ENCODE peak calls at places on chromosomes 1 and 21, in four cellular contexts. One of them, this sample, is unnamed.

GRCh38 chr1:162229534-162229933 is 147.1 kb downstream of the SPATA46 start:
- DNase-seq in activated naive CD4-positive, alpha-beta T cell: no peak
- DNase-seq in fibroblast of lung: no peak
- DNase-seq in cardiac fibroblast: no peak
- DNase-seq in this sample: no peak

GRCh38 chr1:154567386-154568164 is at the start of gene CHRNB2:
- DNase-seq in fibroblast of lung: peak; percentile 33
- DNase-seq in cardiac fibroblast: peak; percentile 31
- DNase-seq in activated naive CD4-positive, alpha-beta T cell: peak; percentile 37
- DNase-seq in this sample: peak; percentile 55

GRCh38 chr1:64246294-64246917 is 43.0 kb downstream of the UBE2U start:
- DNase-seq in activated naive CD4-positive, alpha-beta T cell: no peak
- DNase-seq in cardiac fibroblast: peak; percentile 67
- DNase-seq in fibroblast of lung: peak; percentile 34
- DNase-seq in this sample: peak; percentile 13

GRCh38 chr1:27536004-27536757 is 46.2 kb upstream of the WASF2 start:
- DNase-seq in activated naive CD4-positive, alpha-beta T cell: no peak
- DNase-seq in fibroblast of lung: no peak
- DNase-seq in cardiac fibroblast: no peak
- DNase-seq in this sample: no peak

GRCh38 chr1:205500240-205501218 is 3.9 kb upstream of the CDK18 start:
- DNase-seq in activated naive CD4-positive, alpha-beta T cell: no peak
- DNase-seq in cardiac fibroblast: peak; percentile 56
- DNase-seq in fibroblast of lung: peak; percentile 52
- DNase-seq in this sample: no peak

GRCh38 chr1:19662313-19662712 is 2.4 kb upstream of the HTR6 start:
- DNase-seq in fibroblast of lung: no peak
- DNase-seq in activated naive CD4-positive, alpha-beta T cell: no peak
- DNase-seq in cardiac fibroblast: no peak
- DNase-seq in this sample: no peak

GRCh38 chr1:66505671-66506392 is 28.1 kb upstream of the SGIP1 start:
- DNase-seq in cardiac fibroblast: peak; percentile 85
- DNase-seq in fibroblast of lung: peak; percentile 91
- DNase-seq in activated naive CD4-positive, alpha-beta T cell: no peak
- DNase-seq in this sample: no peak

GRCh38 chr1:102098536-102098935 is 101.8 kb upstream of the OLFM3 start:
- DNase-seq in activated naive CD4-positive, alpha-beta T cell: no peak
- DNase-seq in cardiac fibroblast: no peak
- DNase-seq in fibroblast of lung: no peak
- DNase-seq in this sample: no peak

GRCh38 chr1:183841950-183842816 is 37.3 kb downstream of the RGL1 start:
- DNase-seq in cardiac fibroblast: peak; percentile 99
- DNase-seq in fibroblast of lung: peak; percentile 98
- DNase-seq in activated naive CD4-positive, alpha-beta T cell: no peak
- DNase-seq in this sample: no peak

GRCh38 chr1:192379536-192379935 is 62.7 kb downstream of the RGS21 start:
- DNase-seq in cardiac fibroblast: no peak
- DNase-seq in activated naive CD4-positive, alpha-beta T cell: no peak
- DNase-seq in fibroblast of lung: no peak
- DNase-seq in this sample: no peak

GRCh38 chr1:2212167-2212541 is 16.0 kb upstream of the SKI start:
- DNase-seq in activated naive CD4-positive, alpha-beta T cell: no peak
- DNase-seq in cardiac fibroblast: no peak
- DNase-seq in fibroblast of lung: no peak
- DNase-seq in this sample: no peak

GRCh38 chr1:23908453-23909341 is 4.5 kb downstream of the CNR2 start:
- DNase-seq in fibroblast of lung: no peak
- DNase-seq in activated naive CD4-positive, alpha-beta T cell: no peak
- DNase-seq in cardiac fibroblast: no peak
- DNase-seq in this sample: no peak

GRCh38 chr1:173383341-173383740 is 93.8 kb upstream of the PRDX6 start:
- DNase-seq in fibroblast of lung: peak; percentile 80
- DNase-seq in activated naive CD4-positive, alpha-beta T cell: no peak
- DNase-seq in cardiac fibroblast: peak; percentile 32
- DNase-seq in this sample: no peak

GRCh38 chr1:43565600-43566360 is 35.1 kb downstream of the PTPRF start:
- DNase-seq in activated naive CD4-positive, alpha-beta T cell: no peak
- DNase-seq in cardiac fibroblast: peak; percentile 39
- DNase-seq in fibroblast of lung: peak; percentile 65
- DNase-seq in this sample: no peak

GRCh38 chr1:56992318-56993136 is 26.7 kb upstream of the C8B start:
- DNase-seq in cardiac fibroblast: no peak
- DNase-seq in activated naive CD4-positive, alpha-beta T cell: no peak
- DNase-seq in fibroblast of lung: no peak
- DNase-seq in this sample: no peak

GRCh38 chr1:170310931-170311330 is 165.2 kb downstream of the NTMT2 start:
- DNase-seq in fibroblast of lung: no peak
- DNase-seq in cardiac fibroblast: peak; percentile 57
- DNase-seq in activated naive CD4-positive, alpha-beta T cell: no peak
- DNase-seq in this sample: no peak

GRCh38 chr1:221987860-221988520 is 246.1 kb upstream of the DUSP10 start:
- DNase-seq in cardiac fibroblast: peak; percentile 93
- DNase-seq in fibroblast of lung: peak; percentile 92
- DNase-seq in activated naive CD4-positive, alpha-beta T cell: no peak
- DNase-seq in this sample: no peak

GRCh38 chr1:39539252-39539790 is 37.3 kb downstream of the PABPC4 start:
- DNase-seq in activated naive CD4-positive, alpha-beta T cell: no peak
- DNase-seq in fibroblast of lung: peak; percentile 58
- DNase-seq in cardiac fibroblast: peak; percentile 86
- DNase-seq in this sample: peak; percentile 15

GRCh38 chr1:202155478-202156021 is 4.9 kb downstream of the PTPN7 start:
- DNase-seq in fibroblast of lung: peak; percentile 11
- DNase-seq in activated naive CD4-positive, alpha-beta T cell: no peak
- DNase-seq in cardiac fibroblast: peak; percentile 31
- DNase-seq in this sample: no peak

GRCh38 chr1:30618335-30618747 is 105.0 kb downstream of the MATN1 start:
- DNase-seq in activated naive CD4-positive, alpha-beta T cell: no peak
- DNase-seq in fibroblast of lung: peak; percentile 25
- DNase-seq in cardiac fibroblast: no peak
- DNase-seq in this sample: no peak

GRCh38 chr1:119738100-119738720 is 26.5 kb downstream of the PHGDH start:
- DNase-seq in activated naive CD4-positive, alpha-beta T cell: no peak
- DNase-seq in cardiac fibroblast: no peak
- DNase-seq in fibroblast of lung: no peak
- DNase-seq in this sample: no peak

GRCh38 chr1:145889722-145890121 is 4.1 kb upstream of the ANKRD35 start:
- DNase-seq in fibroblast of lung: no peak
- DNase-seq in cardiac fibroblast: no peak
- DNase-seq in activated naive CD4-positive, alpha-beta T cell: no peak
- DNase-seq in this sample: peak; percentile 49

GRCh38 chr1:6239213-6239752 is 3.5 kb upstream of the ICMT start:
- DNase-seq in fibroblast of lung: no peak
- DNase-seq in cardiac fibroblast: no peak
- DNase-seq in activated naive CD4-positive, alpha-beta T cell: no peak
- DNase-seq in this sample: no peak

GRCh38 chr1:161962094-161962887 is 61.4 kb downstream of the OLFML2B start:
- DNase-seq in cardiac fibroblast: peak; percentile 89
- DNase-seq in activated naive CD4-positive, alpha-beta T cell: no peak
- DNase-seq in fibroblast of lung: peak; percentile 91
- DNase-seq in this sample: no peak

GRCh38 chr1:31573261-31573660 is 3.1 kb upstream of the TINAGL1 start:
- DNase-seq in activated naive CD4-positive, alpha-beta T cell: no peak
- DNase-seq in fibroblast of lung: no peak
- DNase-seq in cardiac fibroblast: no peak
- DNase-seq in this sample: no peak

GRCh38 chr1:87939486-87939885 is 610.8 kb downstream of the LMO4 start:
- DNase-seq in cardiac fibroblast: peak; percentile 8
- DNase-seq in fibroblast of lung: no peak
- DNase-seq in activated naive CD4-positive, alpha-beta T cell: no peak
- DNase-seq in this sample: no peak

GRCh38 chr21:42123509-42123908 is 52.4 kb downstream of the UMODL1 start:
- DNase-seq in fibroblast of lung: no peak
- DNase-seq in activated naive CD4-positive, alpha-beta T cell: no peak
- DNase-seq in cardiac fibroblast: no peak
- DNase-seq in this sample: no peak

GRCh38 chr1:53574621-53575020 is 115.4 kb downstream of the DMRTB1 start:
- DNase-seq in fibroblast of lung: no peak
- DNase-seq in cardiac fibroblast: no peak
- DNase-seq in activated naive CD4-positive, alpha-beta T cell: no peak
- DNase-seq in this sample: no peak

This sample was measured in NCI-H1930.